ENCODE peak calls at places on chromosomes 13 and 19, in five cellular contexts. Q is HepG2, X is A549, W is K562, M is H1. D is an unnamed sample.

GRCh38 chr19:7673995-7674667 is 2.8 kb upstream of the MCEMP1 start:
- DNase-seq in Q (peak), X (peak), W (peak), M (no peak), D (peak)

GRCh38 chr13:67554296-67554695 is 324.2 kb upstream of the PCDH9 start:
- DNase-seq in Q (no peak), X (no peak), W (no peak), M (no peak), D (peak)

GRCh38 chr13:80337706-80338105 is 3.2 kb downstream of the SPRY2 start:
- DNase-seq in Q (no peak), X (no peak), W (no peak), M (no peak), D (no peak)

GRCh38 chr19:33227242-33227650 is 1.6 kb upstream of the SLC7A10 start:
- DNase-seq in Q (peak), X (no peak), W (no peak), M (no peak), D (peak)

GRCh38 chr19:45451181-45451849 is 16.5 kb upstream of the FOSB start:
- DNase-seq in Q (no peak), X (no peak), W (no peak), M (no peak), D (peak)

GRCh38 chr19:43524922-43525835 is 1.8 kb downstream of the ETHE1 start:
- DNase-seq in Q (peak), X (peak), W (no peak), M (no peak), D (peak)

GRCh38 chr19:33430674-33431277 is 57.3 kb downstream of the CEBPG start:
- DNase-seq in Q (peak), X (peak), W (peak), M (peak), D (peak)

GRCh38 chr13:45473627-45474026 is 8.9 kb downstream of the COG3 start:
- DNase-seq in Q (peak), X (peak), W (peak), M (no peak), D (no peak)

GRCh38 chr19:13060964-13061927 is 41.4 kb downstream of the LYL1 start:
- DNase-seq in Q (peak), X (peak), W (peak), M (no peak), D (peak)

GRCh38 chr13:21079206-21079605 is 17.8 kb upstream of the LATS2 start:
- DNase-seq in Q (no peak), X (no peak), W (no peak), M (no peak), D (no peak)

GRCh38 chr19:27821418-27822018 is 1391.4 kb downstream of the UQCRFS1 start:
- DNase-seq in Q (no peak), X (no peak), W (no peak), M (no peak), D (no peak)

DNA sequence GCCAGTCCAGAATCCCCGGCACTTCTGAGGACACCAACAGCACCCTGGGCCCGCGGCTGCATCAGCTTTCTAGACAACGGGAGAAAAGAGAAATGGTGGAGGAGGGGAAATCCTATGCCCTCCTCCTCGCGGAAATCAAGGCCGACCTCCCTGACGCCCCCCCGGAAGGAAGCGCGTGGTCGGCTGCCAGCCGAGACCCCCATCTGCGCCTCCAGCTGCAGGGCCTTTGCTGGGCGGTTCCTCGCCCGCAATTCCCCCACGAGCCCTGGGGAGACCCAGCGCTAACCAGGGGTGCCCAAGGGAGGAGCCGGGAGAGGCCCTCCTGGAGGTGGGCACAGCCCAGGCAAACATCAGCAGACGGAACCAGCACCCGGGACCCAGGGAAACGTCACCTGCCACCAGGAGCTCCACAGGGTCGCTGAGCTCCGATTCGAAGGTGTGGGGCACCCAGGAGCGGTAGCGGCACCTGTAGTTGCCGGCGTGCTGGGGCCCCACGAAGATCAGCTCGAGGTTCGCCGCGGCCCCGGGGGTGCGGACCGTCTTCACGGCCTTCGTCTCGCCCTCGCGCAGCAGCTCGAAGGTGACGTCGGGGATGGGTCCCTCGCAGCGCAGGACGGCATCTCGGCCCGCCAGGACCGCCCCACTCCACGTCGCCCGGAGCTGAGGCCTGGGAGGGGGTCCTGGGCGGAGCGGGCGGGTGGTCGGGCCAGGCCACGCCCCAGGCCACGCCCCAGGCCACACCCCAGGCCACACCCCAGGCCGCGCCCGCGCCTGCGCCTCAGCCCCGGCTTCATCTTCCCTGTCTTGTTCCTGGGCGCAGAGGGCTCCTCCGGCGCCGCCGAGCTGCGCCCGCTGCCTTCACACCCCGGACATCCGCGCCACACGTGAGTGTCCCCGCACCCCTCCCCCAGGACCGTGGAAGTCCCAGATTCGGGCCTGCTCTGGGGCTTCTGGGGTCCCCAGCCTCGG is 6.0 kb downstream of the A1BG start:
- DNase-seq in Q (no peak), X (peak), W (peak), M (no peak), D (peak)
- TF ChIP-seq MAFK in Q (no peak), X (no peak), W (no peak), M (no peak), D (no peak)

GRCh38 chr19:55340784-55341147 is 1.1 kb downstream of the KMT5C start:
- DNase-seq in Q (no peak), X (no peak), W (no peak), M (no peak), D (no peak)

GRCh38 chr19:55333870-55334269 is 5.8 kb upstream of the KMT5C start:
- DNase-seq in Q (peak), X (no peak), W (no peak), M (no peak), D (no peak)

GRCh38 chr19:55339225-55340143 is at the start of gene KMT5C:
- DNase-seq in Q (peak), X (peak), W (peak), M (peak), D (peak)

GRCh38 chr19:55340144-55340783 is 588 bp downstream of the KMT5C start:
- DNase-seq in Q (no peak), X (peak), W (peak), M (no peak), D (no peak)

DNA sequence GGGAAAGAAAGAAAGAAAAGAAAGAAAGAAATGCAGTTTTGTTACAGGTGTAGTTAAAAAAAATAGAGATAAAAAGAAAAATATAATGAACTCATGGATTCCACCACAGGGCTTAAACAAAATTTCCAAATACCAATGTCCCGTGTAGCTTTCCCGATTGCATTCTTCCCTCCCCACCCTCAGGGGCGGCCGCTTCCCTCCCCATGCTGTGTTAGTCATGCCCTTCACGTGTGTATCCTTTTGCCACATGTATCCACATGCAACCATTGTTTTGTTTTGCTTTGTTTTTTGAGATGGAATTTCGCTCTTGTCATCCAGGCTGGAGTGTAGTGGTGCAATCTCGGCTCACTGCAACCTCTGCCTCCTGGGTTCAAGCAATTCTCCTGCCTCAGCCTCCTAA is 3.6 kb upstream of the KMT5C start:
- DNase-seq in Q (no peak), X (no peak), W (no peak), M (no peak), D (no peak)
- TF ChIP-seq MAFK in Q (no peak), X (no peak), W (no peak), M (no peak), D (no peak)

GRCh38 chr19:1136918-1137317 is 33.1 kb downstream of the GPX4 start:
- DNase-seq in Q (no peak), X (no peak), W (no peak), M (no peak), D (no peak)

GRCh38 chr19:1140272-1140671 is 33.8 kb downstream of the SBNO2 start:
- DNase-seq in Q (no peak), X (no peak), W (no peak), M (no peak), D (no peak)

GRCh38 chr19:1138121-1138520 is 34.3 kb downstream of the GPX4 start:
- DNase-seq in Q (no peak), X (no peak), W (no peak), M (no peak), D (no peak)

GRCh38 chr19:1140673-1141072 is 33.4 kb downstream of the SBNO2 start:
- DNase-seq in Q (no peak), X (no peak), W (no peak), M (no peak), D (no peak)

GRCh38 chr19:1139126-1139525 is 34.9 kb downstream of the SBNO2 start:
- DNase-seq in Q (no peak), X (no peak), W (no peak), M (no peak), D (no peak)
- TF ChIP-seq MAFK in Q (no peak), X (no peak), W (no peak), M (no peak), D (no peak)

DNA sequence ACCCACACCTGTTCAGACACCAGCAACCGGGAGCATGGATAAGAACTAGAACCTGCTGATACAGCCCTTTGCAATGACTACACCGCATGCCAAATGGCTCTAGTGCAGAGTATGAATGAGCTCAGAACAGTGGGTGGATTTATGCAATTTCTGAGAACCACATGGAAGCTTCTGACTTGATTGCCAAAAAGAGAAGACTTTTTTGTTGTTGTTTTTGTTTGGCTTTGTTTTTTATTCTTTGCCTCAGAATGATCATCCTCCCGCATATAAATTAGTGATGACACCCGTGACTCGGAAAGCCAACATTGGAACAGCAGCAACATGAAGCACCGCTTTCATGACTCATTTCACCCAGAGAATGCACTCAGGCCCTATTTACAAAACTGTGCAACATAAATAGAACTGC is 77.4 kb upstream of the LRCH1 start:
- DNase-seq in Q (no peak), X (no peak), W (no peak), M (no peak), D (no peak)
- TF ChIP-seq MAFK in Q (no peak), X (no peak), W (no peak), M (no peak), D (no peak)

DNA sequence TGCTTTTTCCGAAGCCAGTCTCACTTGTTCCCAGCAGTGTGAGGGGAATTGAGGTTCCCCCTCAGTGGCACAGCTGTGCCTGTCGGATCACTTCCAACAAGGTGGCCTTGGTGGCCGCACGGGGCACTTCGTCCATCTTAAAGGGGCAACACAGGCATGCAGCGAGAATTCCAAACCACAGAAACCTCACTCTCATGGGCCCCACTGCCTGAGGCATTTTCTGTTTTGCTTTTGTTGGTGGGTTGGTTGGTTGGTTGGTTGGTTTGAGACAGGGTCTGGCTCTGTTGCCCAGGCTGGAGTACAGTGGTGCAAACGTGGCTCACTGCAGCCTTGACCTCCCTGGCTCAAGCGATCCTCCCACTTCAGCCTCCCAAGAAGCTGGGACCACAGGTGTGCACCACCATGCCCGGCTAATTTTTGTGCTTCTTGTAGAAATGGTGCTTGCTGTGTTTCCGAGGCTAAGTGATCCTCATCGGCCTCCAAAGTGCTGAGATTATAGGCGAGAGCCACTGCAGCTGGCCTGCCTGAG is 3.7 kb upstream of the NDUFS7 start:
- DNase-seq in Q (no peak), X (no peak), W (no peak), M (no peak), D (no peak)
- TF ChIP-seq MAFK in Q (no peak), X (no peak), W (no peak), M (no peak), D (no peak)

GRCh38 chr13:36325912-36326311 is 20.3 kb downstream of the SPART start:
- DNase-seq in Q (no peak), X (no peak), W (no peak), M (no peak), D (no peak)
- TF ChIP-seq MAFK in Q (no peak), X (no peak), W (no peak), M (no peak), D (no peak)

GRCh38 chr13:70568571-70568970 is 460.3 kb upstream of the KLHL1 start:
- DNase-seq in Q (peak), X (peak), W (peak), M (no peak), D (peak)
- TF ChIP-seq MAFK in Q (no peak), X (no peak), W (no peak), M (no peak), D (no peak)

GRCh38 chr19:55909801-55910200 is 22.3 kb downstream of the NLRP13 start:
- DNase-seq in Q (no peak), X (no peak), W (no peak), M (no peak), D (no peak)

GRCh38 chr19:55907286-55907685 is 24.9 kb downstream of the NLRP13 start:
- DNase-seq in Q (no peak), X (no peak), W (no peak), M (no peak), D (no peak)

GRCh38 chr19:55912916-55913315 is 19.2 kb downstream of the NLRP13 start:
- DNase-seq in Q (no peak), X (no peak), W (no peak), M (no peak), D (no peak)

GRCh38 chr19:55902080-55902751 is 29.9 kb downstream of the NLRP13 start:
- DNase-seq in Q (no peak), X (no peak), W (no peak), M (no peak), D (no peak)

DNA sequence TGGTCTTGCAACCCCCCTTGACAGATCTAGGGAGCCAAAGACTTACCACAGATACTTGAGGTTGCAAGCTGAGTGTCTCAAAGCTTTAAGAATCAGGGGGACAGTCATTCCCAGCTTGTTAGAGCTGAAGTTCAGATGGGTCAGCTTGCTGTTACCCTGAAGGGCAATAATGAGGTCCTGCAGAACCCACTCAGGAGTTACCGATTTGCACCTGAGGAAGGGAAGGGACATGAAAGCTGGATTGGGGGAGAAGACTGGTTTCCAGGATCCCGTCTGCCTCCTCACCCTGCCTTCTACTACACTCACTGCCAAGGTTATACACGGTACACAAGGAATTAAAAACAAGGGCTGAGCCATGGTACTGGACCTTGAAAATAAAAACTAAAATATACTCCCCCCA is 24.4 kb downstream of the NLRP13 start:
- DNase-seq in Q (no peak), X (no peak), W (no peak), M (no peak), D (no peak)
- TF ChIP-seq MAFK in Q (no peak), X (no peak), W (no peak), M (no peak), D (no peak)

D was measured in IMR-90.